ENCODE peak calls at places on chromosomes 11 and 22, in six cellular contexts. I is Caco-2, C is Panc1, P is SW480, X is ELR, L is fibroblast of mammary gland. N is an unnamed sample.

GRCh38 chr22:43011079-43011478 is 3.9 kb downstream of the PACSIN2 start:
- DNase-seq in L (no peak), C (no peak), I (peak; percentile 83), X (no peak), P (peak; percentile 59), N (no peak)

GRCh38 chr11:30585067-30585891 is 874 bp downstream of the MPPED2 start:
- DNase-seq in P (no peak), C (no peak), L (no peak), X (no peak), I (no peak), N (no peak)

GRCh38 chr22:38135133-38135706 is 24.7 kb upstream of the BAIAP2L2 start:
- DNase-seq in C (no peak), I (no peak), L (peak; percentile 94), P (peak; percentile 36), X (peak; percentile 96), N (peak; percentile 79)

GRCh38 chr11:20561915-20562314 is 37.5 kb upstream of the SLC6A5 start:
- DNase-seq in P (no peak), X (no peak), C (no peak), I (no peak), L (no peak), N (no peak)

GRCh38 chr11:123063396-123064267 is 1.7 kb upstream of the HSPA8 start:
- DNase-seq in X (peak; percentile 77), L (peak; percentile 72), C (no peak), I (peak; percentile 62), P (peak; percentile 46), N (peak; percentile 81)

GRCh38 chr11:29343465-29344333 is 673.1 kb downstream of the KCNA4 start:
- DNase-seq in X (peak; percentile 68), P (peak; percentile 42), L (peak; percentile 56), C (peak; percentile 54), I (peak; percentile 61), N (peak; percentile 53)

GRCh38 chr11:8039530-8040260 is 41.3 kb upstream of the TUB start:
- DNase-seq in X (no peak), I (no peak), L (no peak), C (no peak), P (no peak), N (no peak)

GRCh38 chr11:46389450-46390330 is 1.9 kb downstream of the CHRM4 start:
- DNase-seq in X (peak; percentile 80), C (no peak), P (peak; percentile 76), L (peak; percentile 50), I (peak; percentile 79), N (peak; percentile 85)

GRCh38 chr11:48012051-48012391 is 31.7 kb downstream of the PTPRJ start:
- DNase-seq in C (no peak), X (no peak), P (no peak), L (no peak), I (no peak), N (no peak)

GRCh38 chr11:128365044-128365443 is 222.3 kb downstream of the ETS1 start:
- DNase-seq in C (no peak), X (peak; percentile 69), L (peak; percentile 74), P (peak; percentile 40), I (no peak), N (peak; percentile 73)

GRCh38 chr11:78270993-78271392 is 82.3 kb downstream of the USP35 start:
- DNase-seq in X (no peak), L (no peak), P (no peak), C (no peak), I (no peak), N (no peak)

N was measured in lung microvascular endothelial cell.